ENCODE peak calls at places on chromosomes 2 and 18, in ten cellular contexts. G is NCI-H69; A is H54; T is activated naive CD8-positive, alpha-beta T cell treated with anti-CD3 and anti-CD28 coated beads, Interleukin-2, amount 50 U/mL, for 16 hours; E is GM23248; Y is activated T-cell treated with anti-CD3 and anti-CD28 coated beads, Interleukin-2, amount 50 U/mL, for 1 hour; N is left cardiac atrium; O is NCI-H446; C is T-helper 1 cell; L is activated CD8-positive, alpha-beta memory T cell treated with anti-CD3 and anti-CD28 coated beads for 1 hour. W is an unnamed sample.
A peak's percentile ranks its signal among the peaks of the same experiment; 100 is the strongest.

GRCh38 chr18:47552783-47553182 is 301.3 kb upstream of the SKOR2 start:
- DNase-seq in Y (no peak), T (no peak), O (no peak), C (no peak), L (no peak), A (no peak), N (no peak), G (no peak), E (no peak), W (no peak)

GRCh38 chr2:218375212-218375611 is 6.9 kb upstream of the SLC11A1 start:
- DNase-seq in E (peak; percentile 53), G (no peak), C (no peak), Y (no peak), N (no peak), T (no peak), A (no peak), L (no peak), O (no peak), W (no peak)

GRCh38 chr18:23227729-23228075 is 92.4 kb downstream of the CABLES1 start:
- DNase-seq in E (no peak), T (no peak), G (peak; percentile 65), C (no peak), Y (no peak), A (no peak), O (no peak), N (no peak), L (no peak), W (peak; percentile 69)

GRCh38 chr18:78123144-78123909 is 856.3 kb upstream of the SALL3 start:
- DNase-seq in G (no peak), T (no peak), Y (no peak), A (no peak), O (no peak), C (no peak), L (no peak), N (no peak), E (no peak), W (no peak)

GRCh38 chr2:164655750-164656149 is 34.5 kb upstream of the GRB14 start:
- DNase-seq in G (no peak), C (no peak), L (no peak), N (no peak), Y (no peak), A (no peak), E (peak; percentile 51), T (no peak), O (no peak), W (no peak)

GRCh38 chr2:99810241-99810640 is 320.4 kb upstream of the REV1 start:
- DNase-seq in C (no peak), A (no peak), E (no peak), G (peak; percentile 95), O (no peak), L (no peak), N (no peak), Y (no peak), T (no peak), W (no peak)

GRCh38 chr2:112480540-112481049 is 1.4 kb upstream of the TTL start:
- DNase-seq in E (no peak), N (no peak), A (no peak), O (no peak), L (no peak), Y (no peak), G (peak; percentile 33), C (no peak), T (no peak), W (no peak)

GRCh38 chr2:240701091-240701735 is 9.5 kb downstream of the AQP12A start:
- DNase-seq in T (no peak), L (no peak), Y (no peak), O (no peak), N (peak; percentile 5), G (no peak), C (no peak), E (no peak), A (no peak), W (no peak)

GRCh38 chr2:165899311-165899710 is 54.3 kb downstream of the TTC21B start:
- DNase-seq in Y (no peak), N (no peak), C (no peak), L (no peak), G (no peak), O (no peak), T (no peak), A (no peak), E (no peak), W (no peak)

GRCh38 chr2:206693399-206694137 is 24.6 kb downstream of the DYTN start:
- DNase-seq in E (peak; percentile 67), T (peak; percentile 7), O (peak; percentile 60), A (peak; percentile 17), C (no peak), Y (no peak), N (no peak), L (no peak), G (peak; percentile 58), W (peak; percentile 73)

GRCh38 chr18:8365528-8365927 is 243.7 kb upstream of the RAB12 start:
- DNase-seq in G (no peak), O (no peak), T (no peak), A (no peak), Y (no peak), E (no peak), N (no peak), L (no peak), C (no peak), W (no peak)

GRCh38 chr2:136135924-136136906 is 18.3 kb upstream of the CXCR4 start:
- DNase-seq in G (peak; percentile 88), Y (peak; percentile 73), O (no peak), N (no peak), C (peak; percentile 73), E (no peak), L (peak; percentile 83), T (no peak), A (no peak), W (no peak)

GRCh38 chr2:16409006-16409390 is 256.6 kb downstream of the CYRIA start:
- DNase-seq in C (no peak), Y (no peak), N (no peak), O (no peak), A (no peak), T (no peak), L (no peak), E (no peak), G (no peak), W (no peak)

GRCh38 chr18:60872434-60872833 is 460.8 kb upstream of the CDH20 start:
- DNase-seq in Y (no peak), L (no peak), N (no peak), E (no peak), T (no peak), O (no peak), G (no peak), A (no peak), C (no peak), W (no peak)

W was measured in NCI-H774.